ENCODE peak calls at places on chromosomes 2 and 18, in seven cellular contexts. B is hepatocyte, Q is endothelial cell, E is mesothelial cell of epicardium, I is fibroblast of mammary gland, W is chondrocyte, Y is adrenal gland. U is an unnamed sample.

GRCh38 chr2:151827564-151828142 is 568 bp downstream of the ARL5A start:
- DNase-seq in E (no peak), W (no peak), Q (peak), B (peak), I (peak), Y (peak), U (peak)

GRCh38 chr2:74333175-74333574 is 10.0 kb downstream of the SLC4A5 start:
- DNase-seq in I (peak), B (peak), W (no peak), Y (peak), Q (peak), E (no peak), U (peak)

GRCh38 chr2:30192327-30192726 is 39.0 kb upstream of the LBH start:
- DNase-seq in Y (no peak), I (no peak), Q (no peak), E (no peak), W (no peak), B (no peak), U (no peak)

GRCh38 chr2:176710657-176711197 is 441.5 kb downstream of the MTX2 start:
- DNase-seq in Q (no peak), Y (no peak), E (no peak), B (no peak), I (peak), W (no peak), U (no peak)

GRCh38 chr2:28591711-28592365 is 96.0 kb downstream of the PLB1 start:
- DNase-seq in E (no peak), Q (no peak), B (no peak), I (no peak), W (peak), Y (no peak), U (no peak)

GRCh38 chr2:64273524-64274398 is 129.5 kb upstream of the PELI1 start:
- DNase-seq in Y (peak), E (no peak), B (peak), I (peak), W (no peak), Q (peak), U (peak)

GRCh38 chr18:56479836-56480235 is 158.6 kb downstream of the TXNL1 start:
- DNase-seq in E (no peak), Y (no peak), Q (no peak), I (peak), W (no peak), B (no peak), U (no peak)

GRCh38 chr2:54556659-54557121 is 100.6 kb downstream of the SPTBN1 start:
- DNase-seq in Y (no peak), B (no peak), E (no peak), I (peak), W (no peak), Q (no peak), U (no peak)

GRCh38 chr2:52695731-52696130 is 1071.9 kb upstream of the CHAC2 start:
- DNase-seq in Q (no peak), Y (no peak), W (no peak), E (no peak), B (no peak), I (no peak), U (no peak)

GRCh38 chr2:217289909-217290283 is 430.0 kb upstream of the TNP1 start:
- DNase-seq in Q (no peak), W (no peak), B (peak), I (no peak), E (no peak), Y (peak), U (no peak)

GRCh38 chr18:41753826-41754225 is 201.2 kb upstream of the PIK3C3 start:
- DNase-seq in Q (no peak), Y (no peak), E (no peak), B (no peak), W (no peak), I (peak), U (no peak)

GRCh38 chr2:240630771-240631560 is 5.7 kb downstream of the GPR35 start:
- DNase-seq in Y (no peak), B (no peak), W (peak), I (no peak), Q (no peak), E (no peak), U (no peak)

GRCh38 chr18:22043837-22044236 is 125.6 kb upstream of the GATA6 start:
- DNase-seq in I (no peak), W (no peak), E (no peak), Y (no peak), Q (no peak), B (no peak), U (no peak)

DNA sequence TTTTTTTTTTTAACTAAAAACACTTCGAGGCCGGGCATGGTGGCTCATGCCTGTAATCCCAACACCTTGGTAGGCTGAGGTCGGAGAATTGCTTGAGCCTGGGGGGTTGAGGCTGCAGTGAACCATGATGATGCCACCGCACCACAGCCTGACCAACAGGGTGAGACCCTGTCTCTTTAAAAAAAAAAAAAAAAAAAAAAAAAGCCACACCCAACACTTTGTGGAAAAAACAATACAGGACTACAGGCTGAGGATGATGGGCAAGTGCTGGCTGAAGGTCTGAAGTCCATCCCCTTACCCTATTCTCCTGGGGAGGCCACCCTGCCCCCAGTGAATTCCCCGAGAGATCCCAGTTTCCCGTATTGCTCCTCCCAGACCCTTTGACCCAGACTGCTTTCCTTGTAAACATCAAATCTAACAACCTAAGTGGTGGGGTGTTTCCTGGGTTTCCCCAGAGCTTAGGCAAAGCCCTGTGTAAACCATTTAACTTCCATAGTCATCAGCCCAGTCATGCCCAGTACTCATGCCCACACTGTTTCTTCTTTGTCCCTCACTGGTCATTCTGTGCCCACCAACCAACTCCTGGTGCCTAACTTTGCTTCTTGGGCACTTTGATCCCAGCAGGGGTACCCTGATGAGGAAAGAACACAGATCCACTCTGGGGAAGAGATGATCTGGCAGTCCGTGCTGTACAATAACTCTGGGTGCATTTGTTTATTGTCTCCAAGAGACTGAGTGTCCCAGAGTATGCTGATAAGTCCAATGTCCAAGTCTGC is 5.8 kb upstream of the TMEM37 start:
- DNase-seq in I (no peak), Y (no peak), W (no peak), E (no peak), Q (no peak), B (peak), U (no peak)
- TF ChIP-seq CTCF in I (no peak), Y (no peak), W (no peak), E (no peak), Q (no peak), B (no peak), U (no peak)

GRCh38 chr18:61988100-61988499 is 95.3 kb upstream of the RNF152 start:
- DNase-seq in Y (no peak), W (no peak), B (no peak), I (no peak), E (no peak), Q (no peak), U (no peak)

GRCh38 chr18:61992285-61992684 is 99.5 kb upstream of the RNF152 start:
- DNase-seq in E (no peak), Y (no peak), Q (no peak), I (peak), W (no peak), B (peak), U (peak)

GRCh38 chr18:61991836-61992235 is 99.0 kb upstream of the RNF152 start:
- DNase-seq in E (no peak), Y (no peak), W (no peak), Q (no peak), B (no peak), I (no peak), U (no peak)

GRCh38 chr18:61991201-61991600 is 98.4 kb upstream of the RNF152 start:
- DNase-seq in Q (no peak), E (no peak), I (peak), B (no peak), W (no peak), Y (no peak), U (no peak)

DNA sequence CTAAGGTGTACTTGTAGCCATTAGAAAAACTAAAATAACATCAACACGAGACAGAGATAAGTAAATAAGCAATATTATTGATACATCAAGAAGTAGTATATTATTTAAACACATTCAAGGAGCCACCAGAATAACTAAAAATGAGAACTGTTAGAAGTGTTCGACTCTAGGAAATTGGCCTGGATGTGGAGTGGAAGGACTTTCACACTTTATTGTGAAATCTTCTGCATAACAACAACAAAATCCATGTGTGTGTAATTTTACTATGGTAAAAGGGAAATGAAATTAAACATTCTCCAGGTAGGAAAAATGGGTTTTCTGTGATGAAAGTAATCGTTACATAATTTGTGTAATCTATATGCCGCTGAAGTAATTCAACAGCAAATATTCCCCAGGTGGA is 96.3 kb upstream of the RNF152 start:
- DNase-seq in E (no peak), I (no peak), Y (no peak), Q (no peak), W (no peak), B (no peak), U (no peak)
- TF ChIP-seq CTCF in E (no peak), I (no peak), Y (no peak), Q (no peak), W (no peak), B (no peak), U (no peak)

GRCh38 chr2:11629851-11630250 is 40.1 kb downstream of the NTSR2 start:
- DNase-seq in Y (no peak), E (no peak), B (no peak), I (no peak), W (no peak), Q (no peak), U (no peak)
- TF ChIP-seq CTCF in Y (no peak), E (no peak), B (no peak), I (no peak), W (no peak), Q (no peak), U (no peak)

GRCh38 chr2:85011098-85011497 is 40.1 kb downstream of the KCMF1 start:
- DNase-seq in Q (no peak), W (no peak), Y (no peak), E (no peak), B (no peak), I (peak), U (no peak)

GRCh38 chr2:85012855-85013254 is 41.9 kb downstream of the KCMF1 start:
- DNase-seq in Y (no peak), I (peak), B (no peak), W (no peak), E (no peak), Q (no peak), U (no peak)

GRCh38 chr2:85009019-85009618 is 38.2 kb downstream of the KCMF1 start:
- DNase-seq in B (no peak), W (no peak), E (no peak), Y (no peak), I (no peak), Q (no peak), U (no peak)

GRCh38 chr2:85012431-85012830 is 41.5 kb downstream of the KCMF1 start:
- DNase-seq in E (no peak), Y (no peak), B (no peak), W (no peak), I (no peak), Q (no peak), U (no peak)

DNA sequence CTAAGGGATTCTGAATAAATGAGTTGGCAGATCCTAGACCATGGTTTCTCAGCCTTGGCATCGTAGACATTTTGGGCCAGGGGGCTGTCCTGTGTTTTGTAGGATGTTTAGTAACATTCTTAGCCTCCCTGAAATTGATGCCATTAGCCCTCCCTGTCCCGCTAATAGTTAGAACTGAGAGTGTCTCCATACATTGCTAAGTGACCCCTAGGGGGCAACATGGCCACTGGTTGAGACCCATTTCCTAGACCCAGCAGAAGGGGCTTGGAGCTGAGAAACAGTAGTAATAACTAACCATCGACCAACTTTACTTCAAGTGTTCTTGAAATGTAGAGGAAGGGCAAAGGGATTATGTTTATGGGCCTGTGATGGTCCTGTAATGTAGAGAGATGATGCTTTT is 40.8 kb downstream of the KCMF1 start:
- DNase-seq in E (no peak), Y (no peak), W (no peak), Q (peak), I (no peak), B (no peak), U (no peak)
- TF ChIP-seq CTCF in E (no peak), Y (no peak), W (peak), Q (no peak), I (peak), B (no peak), U (peak)

GRCh38 chr2:40244251-40245010 is 207.5 kb downstream of the SLC8A1 start:
- DNase-seq in I (peak), E (no peak), B (peak), Q (peak), W (no peak), Y (peak), U (peak)
- TF ChIP-seq CTCF in I (peak), E (no peak), B (peak), Q (no peak), W (peak), Y (peak), U (peak)

DNA sequence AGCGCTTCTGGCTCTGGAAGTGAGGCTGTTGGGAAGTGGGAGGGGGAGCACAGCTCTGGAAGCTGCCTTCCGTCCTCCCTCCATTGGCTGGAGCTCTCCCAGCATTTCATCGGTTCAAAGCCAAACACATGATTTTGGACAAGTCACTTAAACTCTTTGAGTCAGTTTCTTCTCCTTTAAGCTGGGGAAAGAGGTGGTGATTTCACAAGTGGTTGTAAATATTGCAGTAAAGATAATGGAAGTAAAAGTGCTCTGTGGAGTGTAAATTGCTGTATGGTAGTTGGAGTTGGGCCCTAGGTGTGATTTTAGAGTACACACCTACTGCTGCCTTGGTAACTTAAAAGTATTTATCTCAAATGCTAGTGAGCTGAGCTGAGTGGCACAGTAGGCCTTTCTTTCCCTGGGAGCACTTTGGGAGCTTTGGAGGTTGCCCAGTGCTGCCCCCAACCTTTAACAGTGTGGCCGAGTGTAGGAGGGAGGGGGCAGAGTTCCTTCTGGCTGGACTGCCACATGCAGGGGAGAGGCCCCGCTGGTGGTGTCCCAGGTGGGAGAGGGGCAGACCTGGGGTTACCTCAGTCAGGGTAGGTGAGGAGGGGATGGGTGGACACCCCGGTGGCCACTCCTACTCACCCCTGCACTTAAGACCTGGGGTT is 54.7 kb downstream of the ASAP2 start:
- DNase-seq in B (no peak), W (no peak), Y (no peak), Q (no peak), I (peak), E (no peak), U (no peak)
- TF ChIP-seq CTCF in B (no peak), W (no peak), Y (no peak), Q (no peak), I (no peak), E (no peak), U (no peak)

DNA sequence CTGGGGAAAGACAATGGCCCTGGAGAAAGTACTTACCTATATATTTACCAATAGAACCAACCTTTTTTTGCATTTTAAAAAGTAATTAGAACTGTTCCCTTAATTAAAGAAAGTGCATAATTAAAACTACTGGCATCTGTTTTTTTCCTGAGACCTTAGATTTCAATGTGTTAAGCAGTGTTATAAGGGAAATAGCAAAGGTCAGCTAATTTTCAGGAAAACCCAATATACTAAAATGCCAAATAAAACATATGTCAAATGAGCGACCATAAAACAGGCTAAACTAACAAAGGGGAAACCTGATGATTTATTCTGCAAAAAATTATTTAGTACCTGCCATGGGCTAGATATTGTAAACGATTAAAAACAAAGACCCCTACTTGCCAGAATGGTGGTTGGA is 223.9 kb upstream of the SESTD1 start:
- DNase-seq in B (no peak), I (no peak), W (no peak), E (no peak), Y (no peak), Q (no peak), U (no peak)
- TF ChIP-seq CTCF in B (no peak), I (no peak), W (no peak), E (no peak), Y (no peak), Q (no peak), U (no peak)

DNA sequence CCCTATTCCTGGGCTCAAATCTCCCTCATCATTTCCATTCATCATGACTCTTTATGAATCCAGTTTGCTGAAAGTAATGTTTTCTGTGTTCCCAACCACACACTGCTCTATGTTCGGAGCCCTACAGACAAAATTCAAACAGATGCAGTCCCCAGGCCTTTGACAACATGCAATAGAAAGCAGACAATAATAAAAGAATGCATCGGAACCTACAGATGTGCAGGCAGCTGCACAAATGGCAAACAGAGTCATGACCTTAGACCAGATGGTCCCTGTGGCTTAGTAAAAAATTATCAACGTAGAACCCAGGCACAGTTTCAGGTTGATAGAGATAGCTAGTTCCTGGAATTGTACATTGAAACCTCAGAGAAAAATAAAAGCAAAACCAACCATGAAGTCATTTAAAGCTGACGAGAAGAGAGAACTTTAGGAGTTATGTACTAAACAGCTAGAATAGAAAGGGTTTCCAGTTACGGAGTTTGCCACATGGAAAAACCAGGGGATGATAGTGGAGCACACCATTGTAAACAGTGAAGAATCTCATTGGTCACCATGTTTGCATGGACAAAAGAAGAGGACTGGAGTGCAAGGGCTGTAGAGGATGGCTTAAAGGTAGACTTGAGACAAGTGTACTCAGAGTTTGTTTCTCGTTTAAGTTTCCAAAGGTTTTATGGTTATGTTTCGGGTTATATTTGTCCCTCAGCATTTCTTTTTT is 23.2 kb upstream of the ACVR1 start:
- DNase-seq in I (no peak), Q (no peak), E (no peak), W (no peak), Y (no peak), B (no peak), U (no peak)
- TF ChIP-seq CTCF in I (no peak), Q (no peak), E (no peak), W (no peak), Y (no peak), B (no peak), U (no peak)